ENCODE peak calls at places on chromosomes 1 and 21, in nine cellular contexts. M, K, D, C, V, E, G, T and P are unnamed samples.

GRCh38 chr1:230043102-230043501 is 23.9 kb upstream of the GALNT2 start:
- DNase-seq in M (no peak), K (no peak), D (no peak), C (no peak), V (no peak), E (no peak), G (no peak), T (no peak), P (no peak)

GRCh38 chr1:154329551-154330131 is 4.3 kb downstream of the ATP8B2 start:
- DNase-seq in M (peak; percentile 60), K (peak; percentile 43), D (no peak), C (peak; percentile 45), V (no peak), E (no peak), G (no peak), T (no peak), P (no peak)

GRCh38 chr1:185595835-185596667 is 138.1 kb upstream of the HMCN1 start:
- DNase-seq in M (peak; percentile 53), K (peak; percentile 24), D (peak; percentile 57), C (peak; percentile 55), V (peak; percentile 61), E (peak; percentile 54), G (no peak), T (peak; percentile 54), P (peak; percentile 37)

GRCh38 chr1:151147132-151147503 is 687 bp upstream of the SEMA6C start:
- DNase-seq in M (no peak), K (no peak), D (peak; percentile 28), C (no peak), V (no peak), E (no peak), G (no peak), T (no peak), P (no peak)

GRCh38 chr1:231926933-231927332 is 300.3 kb downstream of the DISC1 start:
- DNase-seq in M (no peak), K (no peak), D (no peak), C (no peak), V (no peak), E (no peak), G (no peak), T (no peak), P (no peak)

GRCh38 chr1:106721779-106722178 is 334.7 kb upstream of the PRMT6 start:
- DNase-seq in M (no peak), K (no peak), D (peak; percentile 18), C (no peak), V (no peak), E (no peak), G (no peak), T (no peak), P (no peak)

GRCh38 chr1:19101244-19101643 is 108.8 kb downstream of the UBR4 start:
- DNase-seq in M (no peak), K (no peak), D (no peak), C (no peak), V (no peak), E (no peak), G (no peak), T (no peak), P (no peak)

GRCh38 chr1:54367613-54368012 is 38.6 kb downstream of the SSBP3 start:
- DNase-seq in M (no peak), K (no peak), D (no peak), C (no peak), V (no peak), E (no peak), G (no peak), T (no peak), P (no peak)

GRCh38 chr1:156249593-156249992 is 1.7 kb upstream of the PAQR6 start:
- DNase-seq in M (no peak), K (no peak), D (no peak), C (no peak), V (no peak), E (no peak), G (no peak), T (no peak), P (no peak)

GRCh38 chr1:185213086-185213485 is 56.1 kb downstream of the SWT1 start:
- DNase-seq in M (no peak), K (no peak), D (peak; percentile 6), C (no peak), V (no peak), E (no peak), G (no peak), T (no peak), P (no peak)

GRCh38 chr1:78511334-78511733 is 20.6 kb downstream of the PTGFR start:
- DNase-seq in M (no peak), K (no peak), D (no peak), C (no peak), V (no peak), E (no peak), G (no peak), T (no peak), P (no peak)

GRCh38 chr1:6100801-6101783 is 55.4 kb downstream of the KCNAB2 start:
- DNase-seq in M (no peak), K (no peak), D (no peak), C (peak; percentile 26), V (no peak), E (no peak), G (no peak), T (no peak), P (no peak)

GRCh38 chr1:239843556-239843955 is 248.1 kb upstream of the FMN2 start:
- DNase-seq in M (no peak), K (no peak), D (no peak), C (no peak), V (no peak), E (no peak), G (no peak), T (no peak), P (no peak)

GRCh38 chr1:39896909-39897685 is 4.6 kb downstream of the MYCL start:
- DNase-seq in M (no peak), K (no peak), D (peak; percentile 60), C (no peak), V (no peak), E (no peak), G (no peak), T (no peak), P (no peak)

GRCh38 chr1:37741130-37741529 is 23.8 kb downstream of the EPHA10 start:
- DNase-seq in M (no peak), K (no peak), D (no peak), C (no peak), V (no peak), E (no peak), G (no peak), T (no peak), P (no peak)

GRCh38 chr1:216750031-216750627 is 26.9 kb upstream of the ESRRG start:
- DNase-seq in M (no peak), K (no peak), D (peak; percentile 53), C (no peak), V (no peak), E (no peak), G (no peak), T (peak; percentile 30), P (no peak)

GRCh38 chr1:10980094-10980577 is 32.3 kb upstream of the TARDBP start:
- DNase-seq in M (no peak), K (no peak), D (peak; percentile 83), C (no peak), V (no peak), E (no peak), G (peak; percentile 58), T (peak; percentile 63), P (no peak)

GRCh38 chr21:30600787-30601186 is at the start of gene KRTAP22-1:
- DNase-seq in M (no peak), K (no peak), D (no peak), C (no peak), V (no peak), E (no peak), G (no peak), T (no peak), P (no peak)

GRCh38 chr1:214108097-214108446 is 120.3 kb downstream of the PROX1 start:
- DNase-seq in M (no peak), K (no peak), D (no peak), C (no peak), V (no peak), E (no peak), G (no peak), T (no peak), P (no peak)

GRCh38 chr1:15851251-15852035 is 3.9 kb downstream of the SPEN start:
- DNase-seq in M (no peak), K (no peak), D (no peak), C (no peak), V (no peak), E (no peak), G (no peak), T (no peak), P (no peak)

GRCh38 chr1:25568090-25568833 is 24.9 kb downstream of the LDLRAP1 start:
- DNase-seq in M (no peak), K (no peak), D (peak; percentile 74), C (no peak), V (no peak), E (no peak), G (no peak), T (no peak), P (no peak)

GRCh38 chr1:38026592-38027200 is 14.2 kb downstream of the UTP11 start:
- DNase-seq in M (no peak), K (peak; percentile 46), D (no peak), C (peak; percentile 79), V (no peak), E (peak; percentile 61), G (no peak), T (peak; percentile 53), P (no peak)

GRCh38 chr1:32920833-32921232 is 19.6 kb upstream of the TMEM54 start:
- DNase-seq in M (no peak), K (no peak), D (peak; percentile 34), C (no peak), V (no peak), E (no peak), G (no peak), T (no peak), P (no peak)

GRCh38 chr21:20617130-20617529 is 381.1 kb upstream of the NCAM2 start:
- DNase-seq in M (no peak), K (no peak), D (no peak), C (no peak), V (no peak), E (no peak), G (no peak), T (no peak), P (no peak)

GRCh38 chr1:103859721-103860120 is 110.0 kb downstream of the AMY1C start:
- DNase-seq in M (no peak), K (no peak), D (no peak), C (no peak), V (no peak), E (no peak), G (no peak), T (no peak), P (no peak)

GRCh38 chr1:197451424-197451823 is 183.4 kb downstream of the CRB1 start:
- DNase-seq in M (no peak), K (no peak), D (peak; percentile 16), C (no peak), V (no peak), E (no peak), G (no peak), T (no peak), P (no peak)

GRCh38 chr1:55472784-55473183 is 257.6 kb upstream of the USP24 start:
- DNase-seq in M (no peak), K (no peak), D (peak; percentile 62), C (no peak), V (no peak), E (no peak), G (no peak), T (no peak), P (no peak)

GRCh38 chr1:188489336-188490112 is 1660.8 kb downstream of the PLA2G4A start:
- DNase-seq in M (no peak), K (no peak), D (no peak), C (no peak), V (no peak), E (no peak), G (no peak), T (no peak), P (no peak)

GRCh38 chr1:201022824-201023516 is 544 bp downstream of the KIF21B start:
- DNase-seq in M (peak; percentile 37), K (peak; percentile 46), D (no peak), C (peak; percentile 68), V (peak; percentile 45), E (no peak), G (no peak), T (peak; percentile 45), P (peak; percentile 54)